ENCODE peak calls at places on chromosome 4, in ten cellular contexts. H, O, J, D, N, Y, U, E, K and B are unnamed samples.

GRCh38 chr4:55398966-55399365 is 3.2 kb downstream of the TMEM165 start:
- DNase-seq in K (no peak), U (peak), J (no peak), E (no peak), N (no peak), D (no peak), H (no peak), O (no peak), Y (no peak), B (no peak)

GRCh38 chr4:56755901-56756300 is 65.6 kb downstream of the SPINK2 start:
- DNase-seq in U (no peak), H (no peak), N (no peak), J (no peak), Y (no peak), D (no peak), E (no peak), O (no peak), K (peak), B (no peak)

GRCh38 chr4:2183394-2183793 is 58.5 kb downstream of the HAUS3 start:
- DNase-seq in D (no peak), H (no peak), N (no peak), Y (no peak), J (no peak), E (no peak), U (no peak), K (no peak), O (no peak), B (no peak)

GRCh38 chr4:117983541-117984451 is 50.5 kb upstream of the NDST3 start:
- DNase-seq in H (no peak), O (no peak), E (no peak), U (no peak), D (no peak), J (no peak), K (peak), Y (no peak), N (no peak), B (no peak)

GRCh38 chr4:83947811-83948210 is 411.9 kb downstream of the GPAT3 start:
- DNase-seq in H (no peak), N (no peak), K (no peak), U (no peak), O (no peak), J (no peak), D (no peak), E (no peak), Y (no peak), B (no peak)

GRCh38 chr4:117640836-117641235 is 393.4 kb upstream of the NDST3 start:
- DNase-seq in K (no peak), D (no peak), E (no peak), H (no peak), N (no peak), J (no peak), O (no peak), U (no peak), Y (no peak), B (no peak)

GRCh38 chr4:15682790-15683495 is 1.3 kb downstream of the FAM200B start:
- DNase-seq in D (no peak), H (no peak), K (peak), N (no peak), O (no peak), U (no peak), E (no peak), Y (no peak), J (no peak), B (no peak)

GRCh38 chr4:145531193-145531592 is 49.5 kb downstream of the SMAD1 start:
- DNase-seq in O (peak), H (no peak), D (no peak), U (peak), N (peak), K (no peak), J (no peak), Y (no peak), E (no peak), B (no peak)

GRCh38 chr4:150328496-150328895 is 250.3 kb downstream of the DCLK2 start:
- DNase-seq in N (no peak), O (no peak), U (no peak), E (no peak), D (no peak), H (no peak), Y (no peak), J (no peak), K (no peak), B (no peak)

GRCh38 chr4:93867416-93868001 is 39.0 kb downstream of the ATOH1 start:
- DNase-seq in D (no peak), Y (no peak), O (no peak), U (no peak), K (no peak), N (no peak), H (no peak), E (no peak), J (no peak), B (no peak)

GRCh38 chr4:47933798-47934197 is 19.4 kb upstream of the NFXL1 start:
- DNase-seq in H (no peak), N (peak), Y (no peak), J (no peak), E (no peak), O (no peak), U (no peak), D (peak), K (peak), B (no peak)

GRCh38 chr4:154349829-154350228 is 141.8 kb downstream of the DCHS2 start:
- DNase-seq in Y (no peak), K (peak), H (no peak), N (no peak), D (peak), O (no peak), U (no peak), E (no peak), J (no peak), B (no peak)